ENCODE peak calls at places on chromosomes 12 and 14, in eight cellular contexts. One of them, this sample, is unnamed. For H3K9me3, the result is how much of the 10 kb centered on the place peaks cover.

GRCh38 chr14:29905549-29905948 is 22.1 kb downstream of the PRKD1 start:
- DNase-seq in A549: no peak
- DNase-seq in Panc1: no peak
- DNase-seq in lung: no peak
- DNase-seq in Peyer's patch: no peak
- DNase-seq in endothelial cell of umbilical vein: no peak
- DNase-seq in IMR-90: no peak
- DNase-seq in adrenal gland: no peak
- DNase-seq in this sample: no peak

GRCh38 chr12:124720019-124720686 is 143.5 kb downstream of the SCARB1 start:
- DNase-seq in A549: peak
- DNase-seq in Panc1: no peak
- DNase-seq in lung: no peak
- DNase-seq in Peyer's patch: no peak
- DNase-seq in endothelial cell of umbilical vein: peak
- DNase-seq in IMR-90: peak
- DNase-seq in adrenal gland: no peak
- DNase-seq in this sample: no peak

GRCh38 chr14:73283592-73284379 is 46.5 kb downstream of the PAPLN start:
- DNase-seq in A549: no peak
- DNase-seq in Panc1: no peak
- DNase-seq in lung: no peak
- DNase-seq in Peyer's patch: no peak
- DNase-seq in endothelial cell of umbilical vein: no peak
- DNase-seq in IMR-90: peak
- DNase-seq in adrenal gland: no peak
- DNase-seq in this sample: no peak

GRCh38 chr14:43356382-43356781 is 1150.7 kb downstream of the FSCB start:
- DNase-seq in A549: no peak
- DNase-seq in Panc1: no peak
- DNase-seq in lung: no peak
- DNase-seq in Peyer's patch: no peak
- DNase-seq in endothelial cell of umbilical vein: no peak
- DNase-seq in IMR-90: no peak
- DNase-seq in adrenal gland: no peak
- DNase-seq in this sample: no peak

GRCh38 chr14:50013198-50013918 is 103.0 kb downstream of the VCPKMT start:
- DNase-seq in A549: no peak
- DNase-seq in Panc1: no peak
- DNase-seq in lung: no peak
- DNase-seq in Peyer's patch: no peak
- DNase-seq in endothelial cell of umbilical vein: no peak
- DNase-seq in IMR-90: no peak
- DNase-seq in adrenal gland: no peak
- DNase-seq in this sample: no peak

GRCh38 chr12:57631566-57632368 is 1.2 kb downstream of the B4GALNT1 start:
- DNase-seq in A549: no peak
- DNase-seq in Panc1: no peak
- DNase-seq in lung: no peak
- DNase-seq in Peyer's patch: no peak
- DNase-seq in endothelial cell of umbilical vein: no peak
- DNase-seq in IMR-90: no peak
- DNase-seq in adrenal gland: peak
- DNase-seq in this sample: no peak

GRCh38 chr12:67853204-67853603 is 136.0 kb upstream of the IFNG-AS1 start:
- DNase-seq in A549: no peak
- DNase-seq in Panc1: no peak
- DNase-seq in lung: no peak
- DNase-seq in Peyer's patch: no peak
- DNase-seq in endothelial cell of umbilical vein: no peak
- DNase-seq in IMR-90: peak
- DNase-seq in adrenal gland: no peak
- DNase-seq in this sample: no peak

GRCh38 chr14:64761441-64762043 is 57.3 kb downstream of the PLEKHG3 start:
- DNase-seq in A549: peak
- DNase-seq in Panc1: no peak
- DNase-seq in lung: no peak
- DNase-seq in Peyer's patch: no peak
- DNase-seq in endothelial cell of umbilical vein: no peak
- DNase-seq in IMR-90: peak
- DNase-seq in adrenal gland: no peak
- DNase-seq in this sample: no peak

GRCh38 chr12:57934804-57935203 is 6.6 kb upstream of the ATP23 start:
- DNase-seq in A549: no peak
- DNase-seq in Panc1: no peak
- DNase-seq in lung: no peak
- DNase-seq in Peyer's patch: no peak
- DNase-seq in endothelial cell of umbilical vein: no peak
- DNase-seq in IMR-90: no peak
- DNase-seq in adrenal gland: no peak
- DNase-seq in this sample: no peak

GRCh38 chr14:63848890-63849289 is 3.9 kb upstream of the SYNE2 start:
- DNase-seq in A549: no peak
- DNase-seq in Panc1: no peak
- DNase-seq in lung: no peak
- DNase-seq in Peyer's patch: no peak
- DNase-seq in endothelial cell of umbilical vein: peak
- DNase-seq in IMR-90: no peak
- DNase-seq in adrenal gland: no peak
- DNase-seq in this sample: no peak

GRCh38 chr12:86117711-86118110 is 138.5 kb downstream of the MGAT4C start:
- DNase-seq in A549: no peak
- DNase-seq in Panc1: no peak
- DNase-seq in lung: no peak
- DNase-seq in Peyer's patch: no peak
- DNase-seq in endothelial cell of umbilical vein: no peak
- DNase-seq in IMR-90: peak
- DNase-seq in adrenal gland: no peak
- DNase-seq in this sample: no peak

GRCh38 chr12:54934419-54934818 is 50.1 kb downstream of the TESPA1 start:
- DNase-seq in A549: no peak
- DNase-seq in Panc1: no peak
- DNase-seq in lung: no peak
- DNase-seq in Peyer's patch: no peak
- DNase-seq in endothelial cell of umbilical vein: no peak
- DNase-seq in IMR-90: no peak
- DNase-seq in adrenal gland: no peak
- DNase-seq in this sample: no peak

GRCh38 chr12:48424644-48425043 is 47.7 kb upstream of the ANP32D start:
- DNase-seq in A549: no peak
- DNase-seq in Panc1: no peak
- DNase-seq in lung: no peak
- DNase-seq in Peyer's patch: no peak
- DNase-seq in endothelial cell of umbilical vein: peak
- DNase-seq in IMR-90: no peak
- DNase-seq in adrenal gland: no peak
- DNase-seq in this sample: no peak

GRCh38 chr12:15192721-15193120 is 28.5 kb downstream of the RERG start:
- DNase-seq in A549: no peak
- DNase-seq in Panc1: no peak
- DNase-seq in lung: no peak
- DNase-seq in Peyer's patch: no peak
- DNase-seq in endothelial cell of umbilical vein: no peak
- DNase-seq in IMR-90: no peak
- DNase-seq in adrenal gland: no peak
- DNase-seq in this sample: no peak

GRCh38 chr12:111085100-111085499 is 164.7 kb upstream of the MYL2 start:
- DNase-seq in A549: no peak
- DNase-seq in Panc1: no peak
- DNase-seq in lung: no peak
- DNase-seq in Peyer's patch: no peak
- DNase-seq in endothelial cell of umbilical vein: no peak
- DNase-seq in IMR-90: no peak
- DNase-seq in adrenal gland: no peak
- DNase-seq in this sample: no peak

GRCh38 chr12:21773263-21773741 is 1.2 kb downstream of the KCNJ8 start:
- DNase-seq in A549: no peak
- DNase-seq in Panc1: no peak
- DNase-seq in lung: peak
- DNase-seq in Peyer's patch: no peak
- DNase-seq in endothelial cell of umbilical vein: no peak
- DNase-seq in IMR-90: peak
- DNase-seq in adrenal gland: peak
- DNase-seq in this sample: no peak

GRCh38 chr12:123973552-123974341 is 732 bp downstream of the ZNF664 start:
- DNase-seq in A549: peak
- DNase-seq in Panc1: no peak
- DNase-seq in lung: peak
- DNase-seq in Peyer's patch: peak
- DNase-seq in endothelial cell of umbilical vein: peak
- DNase-seq in IMR-90: peak
- DNase-seq in adrenal gland: peak
- DNase-seq in this sample: no peak

GRCh38 chr14:55073856-55074255 is 22.4 kb downstream of the MAPK1IP1L start:
- DNase-seq in A549: no peak
- DNase-seq in Panc1: no peak
- DNase-seq in lung: no peak
- DNase-seq in Peyer's patch: no peak
- DNase-seq in endothelial cell of umbilical vein: no peak
- DNase-seq in IMR-90: peak
- DNase-seq in adrenal gland: no peak
- DNase-seq in this sample: no peak

GRCh38 chr14:52279405-52279804 is 11.9 kb downstream of the PTGDR start:
- DNase-seq in A549: peak
- DNase-seq in Panc1: no peak
- DNase-seq in lung: no peak
- DNase-seq in Peyer's patch: no peak
- DNase-seq in endothelial cell of umbilical vein: no peak
- DNase-seq in IMR-90: peak
- DNase-seq in adrenal gland: no peak
- DNase-seq in this sample: no peak

GRCh38 chr14:100536141-100536540 is 51.1 kb downstream of the BEGAIN start:
- DNase-seq in A549: no peak
- DNase-seq in Panc1: no peak
- DNase-seq in lung: no peak
- DNase-seq in Peyer's patch: no peak
- DNase-seq in endothelial cell of umbilical vein: no peak
- DNase-seq in IMR-90: no peak
- DNase-seq in adrenal gland: no peak
- DNase-seq in this sample: no peak

GRCh38 chr12:128069359-128069997 is 197.5 kb upstream of the TMEM132C start:
- DNase-seq in A549: peak
- DNase-seq in Panc1: peak
- DNase-seq in lung: no peak
- DNase-seq in Peyer's patch: no peak
- DNase-seq in endothelial cell of umbilical vein: peak
- DNase-seq in IMR-90: peak
- DNase-seq in adrenal gland: peak
- DNase-seq in this sample: no peak

GRCh38 chr14:69845050-69845581 is 34.1 kb upstream of the SMOC1 start:
- DNase-seq in A549: no peak
- DNase-seq in Panc1: no peak
- DNase-seq in lung: no peak
- DNase-seq in Peyer's patch: no peak
- DNase-seq in endothelial cell of umbilical vein: no peak
- DNase-seq in IMR-90: no peak
- DNase-seq in adrenal gland: no peak
- DNase-seq in this sample: no peak

GRCh38 chr14:69842671-69843407 is 36.4 kb upstream of the SMOC1 start:
- DNase-seq in A549: no peak
- DNase-seq in Panc1: no peak
- DNase-seq in lung: no peak
- DNase-seq in Peyer's patch: no peak
- DNase-seq in endothelial cell of umbilical vein: no peak
- DNase-seq in IMR-90: no peak
- DNase-seq in adrenal gland: no peak
- DNase-seq in this sample: no peak

GRCh38 chr14:69848156-69848555 is 31.1 kb upstream of the SMOC1 start:
- DNase-seq in A549: no peak
- DNase-seq in Panc1: no peak
- DNase-seq in lung: no peak
- DNase-seq in Peyer's patch: no peak
- DNase-seq in endothelial cell of umbilical vein: no peak
- DNase-seq in IMR-90: no peak
- DNase-seq in adrenal gland: no peak
- DNase-seq in this sample: no peak

GRCh38 chr14:69844171-69844570 is 35.0 kb upstream of the SMOC1 start:
- DNase-seq in A549: no peak
- DNase-seq in Panc1: no peak
- DNase-seq in lung: no peak
- DNase-seq in Peyer's patch: no peak
- DNase-seq in endothelial cell of umbilical vein: no peak
- DNase-seq in IMR-90: no peak
- DNase-seq in adrenal gland: no peak
- DNase-seq in this sample: no peak

DNA sequence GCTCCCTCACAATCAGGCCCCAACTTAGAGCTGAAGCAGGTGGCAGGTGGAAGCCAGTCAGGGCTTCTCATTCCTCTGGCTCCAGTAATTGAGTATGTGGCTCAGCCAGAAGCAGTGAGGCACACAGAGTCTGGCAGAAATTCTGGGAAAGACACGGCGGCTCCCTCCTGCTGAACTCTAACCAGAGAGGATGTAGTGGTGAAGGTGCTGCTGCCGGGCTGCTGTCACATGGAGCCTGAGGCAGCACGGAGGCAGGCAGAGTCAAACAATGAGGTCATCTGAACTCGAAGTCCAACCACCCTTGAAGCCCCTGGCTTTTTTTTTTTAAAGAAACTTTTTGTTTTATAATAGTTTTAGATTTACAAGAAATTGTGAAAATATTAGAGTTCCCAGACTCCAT is 33.4 kb upstream of the SMOC1 start:
- DNase-seq in A549: no peak
- DNase-seq in Panc1: no peak
- DNase-seq in lung: no peak
- DNase-seq in Peyer's patch: no peak
- DNase-seq in endothelial cell of umbilical vein: no peak
- DNase-seq in IMR-90: peak
- DNase-seq in adrenal gland: no peak
- DNase-seq in this sample: no peak
- H3K9me3 ChIP-seq in A549: under half
- H3K9me3 ChIP-seq in Panc1: under half
- H3K9me3 ChIP-seq in lung: under half
- H3K9me3 ChIP-seq in Peyer's patch: under half
- H3K9me3 ChIP-seq in endothelial cell of umbilical vein: under half
- H3K9me3 ChIP-seq in IMR-90: under half
- H3K9me3 ChIP-seq in adrenal gland: under half
- H3K9me3 ChIP-seq in this sample: under half

GRCh38 chr12:37541356-37541755 is 775.2 kb upstream of the ALG10B start:
- DNase-seq in A549: no peak
- DNase-seq in Panc1: no peak
- DNase-seq in lung: no peak
- DNase-seq in Peyer's patch: no peak
- DNase-seq in endothelial cell of umbilical vein: no peak
- DNase-seq in IMR-90: no peak
- DNase-seq in adrenal gland: no peak
- DNase-seq in this sample: no peak
- H3K9me3 ChIP-seq in A549: under half
- H3K9me3 ChIP-seq in Panc1: under half
- H3K9me3 ChIP-seq in lung: under half
- H3K9me3 ChIP-seq in Peyer's patch: under half
- H3K9me3 ChIP-seq in endothelial cell of umbilical vein: under half
- H3K9me3 ChIP-seq in IMR-90: under half
- H3K9me3 ChIP-seq in adrenal gland: under half
- H3K9me3 ChIP-seq in this sample: half or more

GRCh38 chr12:133063556-133063955 is 17.2 kb upstream of the ZNF140 start:
- DNase-seq in A549: no peak
- DNase-seq in Panc1: no peak
- DNase-seq in lung: no peak
- DNase-seq in Peyer's patch: no peak
- DNase-seq in endothelial cell of umbilical vein: no peak
- DNase-seq in IMR-90: no peak
- DNase-seq in adrenal gland: no peak
- DNase-seq in this sample: no peak
- H3K9me3 ChIP-seq in A549: half or more
- H3K9me3 ChIP-seq in Panc1: half or more
- H3K9me3 ChIP-seq in lung: half or more
- H3K9me3 ChIP-seq in Peyer's patch: under half
- H3K9me3 ChIP-seq in endothelial cell of umbilical vein: under half
- H3K9me3 ChIP-seq in IMR-90: half or more
- H3K9me3 ChIP-seq in adrenal gland: under half
- H3K9me3 ChIP-seq in this sample: half or more

GRCh38 chr14:71551291-71551955 is 380.8 kb upstream of the RGS6 start:
- DNase-seq in A549: no peak
- DNase-seq in Panc1: no peak
- DNase-seq in lung: no peak
- DNase-seq in Peyer's patch: no peak
- DNase-seq in endothelial cell of umbilical vein: no peak
- DNase-seq in IMR-90: peak
- DNase-seq in adrenal gland: no peak
- DNase-seq in this sample: peak
- H3K9me3 ChIP-seq in A549: under half
- H3K9me3 ChIP-seq in Panc1: under half
- H3K9me3 ChIP-seq in lung: under half
- H3K9me3 ChIP-seq in Peyer's patch: under half
- H3K9me3 ChIP-seq in endothelial cell of umbilical vein: under half
- H3K9me3 ChIP-seq in IMR-90: under half
- H3K9me3 ChIP-seq in adrenal gland: under half
- H3K9me3 ChIP-seq in this sample: under half

This sample was measured in AG04450.